ENCODE peak calls at places on chromosomes 1 and 21, in nine cellular contexts. R is astrocyte of the spinal cord, P is NCI-H1436, Z is NCI-H2081, G is IMR-90, V is midbrain, Y is LoVo, L is T1000, B is NCI-H2171. K is an unnamed sample.

GRCh38 chr1:114009042-114009392 is 29.7 kb downstream of the OLFML3 start:
- DNase-seq in R (no peak), P (no peak), Z (no peak), G (no peak), V (no peak), Y (no peak), L (no peak), B (no peak), K (no peak)

GRCh38 chr1:11749203-11749689 is 12.7 kb upstream of the C1orf167 start:
- DNase-seq in R (no peak), P (no peak), Z (peak), G (no peak), V (peak), Y (no peak), L (no peak), B (no peak), K (no peak)

GRCh38 chr1:41882068-41882477 is 36.6 kb downstream of the HIVEP3 start:
- DNase-seq in R (no peak), P (no peak), Z (peak), G (no peak), V (no peak), Y (no peak), L (no peak), B (peak), K (no peak)

GRCh38 chr21:41612674-41613250 is 104.8 kb upstream of the TMPRSS2 start:
- DNase-seq in R (peak), P (peak), Z (peak), G (peak), V (peak), Y (peak), L (peak), B (no peak), K (no peak)

GRCh38 chr1:176102243-176102642 is 104.8 kb downstream of the COP1 start:
- DNase-seq in R (peak), P (no peak), Z (no peak), G (peak), V (no peak), Y (no peak), L (no peak), B (no peak), K (no peak)

GRCh38 chr1:161367684-161368398 is at the start of gene CFAP126:
- DNase-seq in R (peak), P (peak), Z (peak), G (peak), V (peak), Y (no peak), L (no peak), B (peak), K (peak)

GRCh38 chr21:45867041-45867630 is 114.4 kb upstream of the COL6A1 start:
- DNase-seq in R (no peak), P (no peak), Z (no peak), G (no peak), V (no peak), Y (no peak), L (no peak), B (no peak), K (no peak)

GRCh38 chr1:19028546-19029129 is 72.2 kb upstream of the IFFO2 start:
- DNase-seq in R (no peak), P (no peak), Z (no peak), G (no peak), V (no peak), Y (no peak), L (no peak), B (no peak), K (no peak)

K was measured in NCI-H1417 treated with DMSO at 0.1 percent for 48 hours.